ENCODE peak calls at places on chromosomes 3 and 15, in four cellular contexts. G is GM12878, B is HL-60, N is K562. Y is an unnamed sample.

GRCh38 chr15:70299931-70300858 is 202.5 kb upstream of the TLE3 start:
- DNase-seq in G (peak; percentile 78), B (no peak), N (no peak), Y (peak; percentile 75)

GRCh38 chr3:65888980-65889706 is 149.6 kb downstream of the MAGI1 start:
- DNase-seq in G (no peak), B (no peak), N (no peak), Y (no peak)

GRCh38 chr15:98896002-98896721 is 111.4 kb downstream of the PGPEP1L start:
- DNase-seq in G (no peak), B (no peak), N (no peak), Y (no peak)

GRCh38 chr15:65869954-65870871 is 922 bp downstream of the RAB11A start:
- DNase-seq in G (no peak), B (no peak), N (peak; percentile 32), Y (no peak)

GRCh38 chr3:40616420-40616819 is 91.7 kb downstream of the ZNF621 start:
- DNase-seq in G (no peak), B (no peak), N (no peak), Y (no peak)

GRCh38 chr15:62927196-62927595 is 115.4 kb upstream of the TPM1 start:
- DNase-seq in G (no peak), B (no peak), N (no peak), Y (no peak)

GRCh38 chr15:93837450-93837849 is 393.9 kb upstream of the MCTP2 start:
- DNase-seq in G (no peak), B (no peak), N (no peak), Y (no peak)

GRCh38 chr3:193762657-193763056 is 169.6 kb downstream of the OPA1 start:
- DNase-seq in G (no peak), B (no peak), N (no peak), Y (no peak)

GRCh38 chr3:52229656-52230055 is 4.2 kb upstream of the TLR9 start:
- DNase-seq in G (no peak), B (no peak), N (no peak), Y (no peak)

GRCh38 chr15:64141798-64142512 is 9.6 kb upstream of the SNX22 start:
- DNase-seq in G (no peak), B (no peak), N (no peak), Y (no peak)

GRCh38 chr3:71489315-71489761 is 94.2 kb downstream of the FOXP1 start:
- DNase-seq in G (no peak), B (no peak), N (no peak), Y (no peak)

GRCh38 chr3:121436641-121437040 is 109.1 kb downstream of the POLQ start:
- DNase-seq in G (no peak), B (no peak), N (no peak), Y (no peak)

GRCh38 chr3:3799173-3800075 is at the start of gene LRRN1:
- DNase-seq in G (no peak), B (no peak), N (no peak), Y (peak; percentile 21)

GRCh38 chr15:27492021-27492621 is 521.1 kb downstream of the GABRG3 start:
- DNase-seq in G (no peak), B (no peak), N (no peak), Y (no peak)

GRCh38 chr3:69086133-69086722 is 1.5 kb downstream of the ARL6IP5 start:
- DNase-seq in G (no peak), B (peak; percentile 31), N (no peak), Y (no peak)

GRCh38 chr3:148615385-148615784 is 82.3 kb upstream of the AGTR1 start:
- DNase-seq in G (no peak), B (no peak), N (no peak), Y (no peak)

GRCh38 chr15:82158811-82159210 is 103.7 kb downstream of the EFL1 start:
- DNase-seq in G (no peak), B (no peak), N (no peak), Y (no peak)

GRCh38 chr3:42120866-42121265 is 29.7 kb downstream of the TRAK1 start:
- DNase-seq in G (no peak), B (no peak), N (no peak), Y (no peak)

GRCh38 chr3:181493423-181493822 is 218.3 kb upstream of the SOX2 start:
- DNase-seq in G (no peak), B (no peak), N (no peak), Y (no peak)

GRCh38 chr3:138440137-138440536 is 5.7 kb downstream of the ESYT3 start:
- DNase-seq in G (no peak), B (no peak), N (no peak), Y (no peak)

GRCh38 chr3:170740726-170741591 is 129.0 kb downstream of the RPL22L1 start:
- DNase-seq in G (no peak), B (no peak), N (no peak), Y (no peak)

GRCh38 chr3:141955163-141955562 is 78.7 kb downstream of the ATP1B3 start:
- DNase-seq in G (no peak), B (no peak), N (no peak), Y (no peak)

GRCh38 chr3:119294889-119295769 is 946 bp downstream of the ARHGAP31 start:
- DNase-seq in G (no peak), B (no peak), N (no peak), Y (no peak)

GRCh38 chr3:110485389-110485788 is 586.2 kb upstream of the NECTIN3 start:
- DNase-seq in G (no peak), B (no peak), N (no peak), Y (no peak)

GRCh38 chr3:49460188-49460885 is 9.7 kb upstream of the DAG1 start:
- DNase-seq in G (no peak), B (no peak), N (no peak), Y (no peak)

GRCh38 chr3:49460956-49461355 is 9.1 kb upstream of the DAG1 start:
- DNase-seq in G (no peak), B (no peak), N (no peak), Y (no peak)

GRCh38 chr3:49465269-49466034 is 4.6 kb upstream of the DAG1 start:
- DNase-seq in G (no peak), B (no peak), N (peak; percentile 37), Y (no peak)

GRCh38 chr3:49462222-49462621 is 7.8 kb upstream of the DAG1 start:
- DNase-seq in G (no peak), B (no peak), N (peak; percentile 45), Y (no peak)

DNA sequence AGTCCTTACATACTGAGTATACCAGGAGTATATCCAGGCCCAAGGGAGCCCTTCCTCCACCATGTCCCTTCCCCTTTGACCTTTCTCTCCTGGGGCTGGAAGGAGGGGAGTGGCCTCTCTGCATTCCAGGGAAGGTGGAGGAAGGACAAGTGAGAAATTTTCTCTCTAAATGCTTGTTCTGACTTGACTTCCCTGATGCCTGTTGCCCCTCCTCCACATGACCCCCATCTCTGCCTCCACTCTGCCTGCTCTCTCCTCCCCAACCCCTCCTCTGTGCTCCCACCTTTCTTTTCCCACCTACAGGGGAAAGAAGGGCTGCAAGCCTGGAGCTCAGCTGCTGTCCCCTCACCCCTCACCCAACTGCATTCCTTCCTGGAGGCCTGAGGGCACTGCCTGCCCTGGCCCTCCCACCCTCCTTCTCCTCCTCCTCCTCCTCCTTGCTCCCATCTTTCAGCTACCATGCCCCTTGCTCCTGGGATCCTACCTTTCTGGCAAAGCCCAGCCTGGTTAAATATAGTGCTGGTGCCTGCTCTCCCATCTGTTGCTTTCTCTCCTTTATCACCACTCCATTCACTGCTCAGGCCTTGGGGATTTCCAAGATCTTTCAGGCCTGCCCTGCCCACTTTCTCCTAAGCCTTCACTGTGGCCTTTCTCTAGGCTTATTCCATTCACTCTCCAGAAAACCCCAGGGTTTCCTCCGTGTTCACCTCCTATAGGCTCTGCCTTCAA is 8.5 kb upstream of the DAG1 start:
- DNase-seq in G (no peak), B (no peak), N (no peak), Y (no peak)
- TF ChIP-seq SPI1 in G (no peak), B (no peak), N (no peak), Y (no peak)

DNA sequence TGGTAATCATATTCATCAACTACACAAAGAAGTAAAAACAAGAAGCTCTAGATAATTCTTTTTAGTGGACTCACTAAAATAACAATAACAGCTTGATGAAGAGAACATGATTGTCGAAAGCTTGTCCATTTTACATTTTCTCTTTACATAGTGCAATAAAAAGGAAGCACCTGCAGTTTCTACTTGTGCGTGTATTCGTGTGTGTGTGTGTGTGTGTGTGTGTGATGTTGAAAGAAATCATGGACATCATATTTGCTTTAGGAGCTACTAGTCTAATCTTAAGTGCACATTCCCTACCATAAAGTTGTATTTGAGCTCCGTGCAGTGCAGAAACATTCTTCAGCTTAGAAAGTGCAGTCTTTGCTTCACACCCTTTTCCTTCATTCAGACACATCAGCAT is 288.8 kb downstream of the ZBTB20 start:
- DNase-seq in G (no peak), B (no peak), N (no peak), Y (no peak)
- TF ChIP-seq SPI1 in G (no peak), B (no peak), N (no peak), Y (no peak)

GRCh38 chr3:152842423-152842822 is 7.5 kb downstream of the P2RY1 start:
- DNase-seq in G (no peak), B (no peak), N (no peak), Y (no peak)
- TF ChIP-seq SPI1 in G (no peak), B (no peak), N (no peak), Y (no peak)

DNA sequence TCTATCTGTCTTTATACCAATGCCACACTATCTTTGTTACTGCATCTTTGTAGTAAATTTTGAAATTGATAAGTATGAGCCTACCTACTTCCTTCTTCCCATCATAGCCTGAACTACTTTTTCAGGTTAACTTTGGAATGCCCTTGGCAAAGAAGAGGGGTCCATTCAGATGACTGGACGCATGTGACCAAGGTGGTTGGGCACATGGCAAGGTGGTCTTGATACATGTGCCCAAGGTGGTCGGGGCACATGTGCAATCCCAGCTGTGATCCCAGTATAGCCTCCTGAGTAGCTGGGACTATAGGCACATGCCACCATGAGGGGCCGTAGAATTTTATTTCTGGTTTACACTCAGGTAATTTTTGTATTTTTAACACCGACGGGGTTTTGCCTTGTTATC is 330.2 kb downstream of the GABRB3 start:
- DNase-seq in G (no peak), B (no peak), N (no peak), Y (no peak)
- TF ChIP-seq SPI1 in G (no peak), B (no peak), N (no peak), Y (no peak)

GRCh38 chr3:129386984-129387383 is 41.5 kb downstream of the EFCAB12 start:
- DNase-seq in G (no peak), B (no peak), N (no peak), Y (no peak)

GRCh38 chr3:129382366-129382765 is 46.1 kb downstream of the EFCAB12 start:
- DNase-seq in G (no peak), B (no peak), N (no peak), Y (no peak)

GRCh38 chr3:129383292-129383860 is 45.1 kb downstream of the EFCAB12 start:
- DNase-seq in G (no peak), B (no peak), N (peak; percentile 66), Y (peak; percentile 75)

GRCh38 chr3:129387492-129387891 is 40.9 kb downstream of the EFCAB12 start:
- DNase-seq in G (no peak), B (no peak), N (no peak), Y (no peak)

DNA sequence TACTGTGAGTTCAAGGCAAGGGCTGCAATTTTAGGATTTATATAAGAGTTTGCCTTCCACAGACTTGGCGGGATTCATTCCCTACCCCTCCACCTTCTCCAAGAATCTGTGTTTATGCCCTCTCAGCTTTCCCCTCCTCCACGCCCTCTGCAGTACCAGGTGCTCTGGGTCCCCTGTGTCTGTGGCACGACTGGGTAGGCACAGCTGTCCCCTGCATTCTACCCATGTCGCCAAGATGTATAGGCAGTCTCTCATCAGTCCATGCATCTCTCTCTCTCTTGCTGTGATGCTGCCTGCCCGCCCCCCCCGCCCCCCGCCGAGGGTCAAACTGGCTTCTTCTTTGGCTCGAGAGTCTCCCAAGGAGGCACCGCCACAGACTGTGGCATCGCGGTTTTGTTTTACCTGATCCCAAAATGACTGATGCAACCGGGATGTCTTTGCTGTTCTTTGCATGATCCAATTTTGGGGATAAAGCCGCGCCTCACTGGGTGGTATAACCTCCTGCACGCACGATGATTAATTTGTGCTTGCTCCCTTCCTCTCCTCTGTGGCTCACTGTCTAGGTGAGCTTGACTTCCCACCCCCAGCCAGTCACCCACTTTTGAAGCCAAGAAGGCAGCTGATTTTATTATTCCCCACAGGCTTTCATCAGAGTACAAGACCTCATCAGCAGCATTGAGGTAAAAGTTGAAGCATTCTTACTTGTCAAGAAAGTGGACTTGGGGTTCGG is 43.7 kb downstream of the EFCAB12 start:
- DNase-seq in G (no peak), B (no peak), N (no peak), Y (no peak)
- TF ChIP-seq SPI1 in G (no peak), B (no peak), N (no peak), Y (no peak)